ENCODE peak calls at places on chromosomes 7 and 10, in six cellular contexts. G is stomach, Z is K562, R is GM12891, I is HCT116, Y is endothelial cell of umbilical vein. M is an unnamed sample.

GRCh38 chr10:113087082-113088029 is 137.3 kb downstream of the TCF7L2 start:
- DNase-seq in Z (peak), R (no peak), Y (peak), I (peak), G (peak), M (no peak)

GRCh38 chr7:21675255-21675654 is 132.4 kb downstream of the DNAH11 start:
- DNase-seq in Z (no peak), R (no peak), Y (no peak), I (no peak), G (no peak), M (no peak)

GRCh38 chr7:155071121-155071651 is 1.1 kb downstream of the HTR5A start:
- DNase-seq in G (no peak), Y (no peak), R (no peak), I (no peak), Z (no peak), M (no peak)

GRCh38 chr7:78605131-78605530 is 806.6 kb downstream of the PHTF2 start:
- DNase-seq in G (no peak), Z (no peak), R (no peak), Y (no peak), I (no peak), M (no peak)

GRCh38 chr7:138581065-138581464 is 120.1 kb downstream of the SVOPL start:
- DNase-seq in R (no peak), Z (no peak), Y (no peak), G (no peak), I (no peak), M (no peak)

GRCh38 chr7:44225566-44226395 is 25.0 kb downstream of the YKT6 start:
- DNase-seq in G (no peak), R (no peak), Z (no peak), I (no peak), Y (no peak), M (no peak)

GRCh38 chr7:123580406-123581161 is 21.0 kb upstream of the ASB15 start:
- DNase-seq in Z (no peak), I (peak), Y (peak), G (no peak), R (no peak), M (no peak)

GRCh38 chr10:121268363-121268762 is 329.9 kb downstream of the FGFR2 start:
- DNase-seq in Z (no peak), Y (no peak), I (no peak), R (no peak), G (peak), M (no peak)

GRCh38 chr10:110074298-110074697 is 66.5 kb downstream of the ADD3 start:
- DNase-seq in R (no peak), G (no peak), Z (no peak), I (no peak), Y (peak), M (no peak)

GRCh38 chr7:226281-226882 is 34.0 kb downstream of the FAM20C start:
- DNase-seq in G (peak), Z (no peak), R (no peak), I (no peak), Y (no peak), M (no peak)

GRCh38 chr7:102912742-102913141 is at the start of gene LRRC17:
- DNase-seq in I (no peak), Z (no peak), R (no peak), G (no peak), Y (peak), M (no peak)

GRCh38 chr7:84317536-84317935 is 122.9 kb upstream of the SEMA3A start:
- DNase-seq in R (no peak), G (no peak), I (no peak), Y (no peak), Z (no peak), M (no peak)

GRCh38 chr7:14836571-14837189 is 65.9 kb downstream of the DGKB start:
- DNase-seq in Z (no peak), I (peak), R (no peak), Y (peak), G (no peak), M (no peak)

GRCh38 chr10:104254493-104255243 is at the start of gene GSTO1:
- DNase-seq in Z (peak), R (peak), I (peak), Y (peak), G (peak), M (peak)

GRCh38 chr10:93342346-93342745 is 139.8 kb downstream of the MYOF start:
- DNase-seq in G (no peak), Z (no peak), Y (no peak), R (no peak), I (no peak), M (no peak)

GRCh38 chr7:131066635-131067034 is 261.0 kb upstream of the MKLN1 start:
- DNase-seq in R (no peak), I (no peak), Z (no peak), G (no peak), Y (no peak), M (no peak)

GRCh38 chr7:139673230-139673629 is 104.6 kb downstream of the HIPK2 start:
- DNase-seq in R (peak), Z (no peak), G (no peak), Y (no peak), I (no peak), M (no peak)

GRCh38 chr7:123148813-123149212 is 51.0 kb downstream of the SLC13A1 start:
- DNase-seq in Y (peak), G (no peak), R (no peak), I (no peak), Z (no peak), M (no peak)

GRCh38 chr10:1211844-1212570 is 155.8 kb downstream of the WDR37 start:
- DNase-seq in I (no peak), R (no peak), G (no peak), Z (no peak), Y (no peak), M (no peak)

GRCh38 chr7:116910367-116910766 is 42.9 kb upstream of the ST7 start:
- DNase-seq in G (no peak), R (no peak), I (no peak), Z (no peak), Y (no peak), M (no peak)

GRCh38 chr10:12243860-12244620 is 48.1 kb downstream of the CDC123 start:
- DNase-seq in Y (no peak), G (no peak), Z (no peak), I (no peak), R (no peak), M (no peak)

GRCh38 chr10:79399242-79399831 is 46.1 kb downstream of the ZCCHC24 start:
- DNase-seq in I (no peak), G (peak), Y (peak), R (no peak), Z (peak), M (no peak)

GRCh38 chr7:129212126-129212525 is 12.7 kb upstream of the AHCYL2 start:
- DNase-seq in Y (no peak), R (no peak), Z (no peak), G (no peak), I (no peak), M (no peak)

GRCh38 chr7:129209067-129209926 is 15.5 kb upstream of the AHCYL2 start:
- DNase-seq in I (no peak), Y (no peak), G (no peak), Z (no peak), R (no peak), M (no peak)

GRCh38 chr7:129208667-129209066 is 16.2 kb upstream of the AHCYL2 start:
- DNase-seq in Y (no peak), G (no peak), I (no peak), Z (no peak), R (no peak), M (no peak)

GRCh38 chr7:129210989-129211312 is 13.9 kb upstream of the AHCYL2 start:
- DNase-seq in I (no peak), Y (no peak), R (no peak), G (no peak), Z (no peak), M (no peak)

GRCh38 chr7:129210256-129210988 is 14.4 kb upstream of the AHCYL2 start:
- DNase-seq in G (peak), R (peak), Z (peak), I (no peak), Y (peak), M (peak)
- TF ChIP-seq POLR2AphosphoS5 in G (no peak), R (no peak), Z (no peak), I (no peak), Y (no peak), M (no peak)

GRCh38 chr7:108004220-108005142 is 1.5 kb upstream of the LAMB1 start:
- DNase-seq in Y (peak), R (no peak), G (no peak), Z (no peak), I (no peak), M (no peak)
- TF ChIP-seq POLR2AphosphoS5 in Y (peak), R (no peak), G (no peak), Z (no peak), I (no peak), M (no peak)

GRCh38 chr7:73736885-73737284 is 1.7 kb downstream of the ABHD11 start:
- DNase-seq in G (no peak), Y (no peak), I (no peak), R (no peak), Z (no peak), M (no peak)

GRCh38 chr7:73739387-73739767 is 775 bp upstream of the ABHD11 start:
- DNase-seq in G (no peak), Y (no peak), R (no peak), Z (no peak), I (no peak), M (no peak)

GRCh38 chr7:73738612-73739386 is at the start of gene ABHD11:
- DNase-seq in I (peak), R (peak), G (peak), Y (peak), Z (peak), M (peak)

GRCh38 chr7:73738220-73738611 is 386 bp downstream of the ABHD11 start:
- DNase-seq in Z (peak), G (peak), Y (peak), I (no peak), R (peak), M (peak)

GRCh38 chr7:73737491-73738219 is 947 bp downstream of the ABHD11 start:
- DNase-seq in G (no peak), Y (no peak), Z (no peak), I (no peak), R (no peak), M (no peak)
- TF ChIP-seq POLR2AphosphoS5 in G (no peak), Y (no peak), Z (no peak), I (no peak), R (no peak), M (no peak)

GRCh38 chr7:17408245-17408903 is 109.9 kb downstream of the AHR start:
- DNase-seq in Y (peak), R (no peak), G (peak), Z (no peak), I (peak), M (no peak)
- TF ChIP-seq POLR2AphosphoS5 in Y (no peak), R (no peak), G (no peak), Z (no peak), I (peak), M (no peak)

GRCh38 chr10:101782811-101783735 is at the start of gene NPM3:
- DNase-seq in I (peak), Z (peak), R (peak), Y (peak), G (peak), M (peak)
- TF ChIP-seq POLR2AphosphoS5 in I (peak), Z (peak), R (no peak), Y (peak), G (peak), M (no peak)

DNA sequence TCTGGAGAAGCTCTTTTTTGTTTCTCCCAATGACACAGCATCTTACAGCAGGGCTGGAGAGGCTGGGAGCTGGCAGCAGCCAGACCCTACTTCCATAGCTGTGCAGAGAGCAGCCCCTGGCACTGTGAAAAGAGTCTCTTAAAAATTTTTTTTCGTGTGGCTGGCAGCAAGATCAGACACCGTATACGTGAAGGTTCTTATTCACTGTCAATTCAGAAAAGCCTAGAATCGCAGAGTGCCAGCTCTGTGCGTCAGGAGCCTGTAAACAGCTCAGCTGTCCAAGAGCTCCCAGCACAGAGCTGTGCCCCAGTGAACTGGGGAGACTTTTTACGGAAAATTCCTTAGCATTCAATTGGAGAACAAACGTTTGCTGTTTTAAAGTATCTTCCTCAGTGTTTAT is 6.5 kb downstream of the BAG3 start:
- DNase-seq in I (no peak), Z (no peak), Y (no peak), R (no peak), G (no peak), M (no peak)
- TF ChIP-seq POLR2AphosphoS5 in I (no peak), Z (no peak), Y (no peak), R (no peak), G (peak), M (no peak)

DNA sequence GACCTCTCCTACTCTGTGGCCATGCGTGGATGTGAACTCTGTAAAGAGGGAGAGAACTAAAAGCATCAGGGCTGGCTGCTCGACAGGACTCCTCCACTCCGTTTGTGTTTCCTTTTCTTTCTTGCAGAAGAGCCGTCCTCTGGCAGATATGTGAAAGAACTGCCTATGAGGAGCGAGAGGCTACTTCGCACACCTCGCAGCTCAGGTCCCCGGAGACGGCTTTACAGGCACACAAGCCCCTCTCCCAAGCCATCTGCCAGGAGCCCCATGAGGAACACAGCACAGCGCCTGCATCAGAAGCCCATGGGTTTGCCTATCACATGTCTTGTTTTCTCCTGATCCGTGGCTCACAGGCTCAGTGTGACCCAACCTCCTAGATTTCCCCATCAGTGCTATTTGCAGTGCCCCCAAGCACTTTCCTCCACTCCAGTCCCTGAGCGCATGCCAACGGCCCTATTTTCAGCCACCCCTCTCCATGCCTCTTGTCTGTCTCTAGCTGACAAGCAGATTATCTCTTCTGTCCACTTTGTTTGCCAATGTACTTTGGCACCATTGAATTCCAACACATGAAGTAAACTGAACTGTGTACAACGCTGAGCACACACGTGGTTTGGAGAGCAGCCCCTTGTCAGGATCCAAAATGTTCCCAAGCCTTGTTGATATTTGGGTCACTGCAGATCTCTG is 164.3 kb upstream of the AKR1E2 start:
- DNase-seq in Y (no peak), G (peak), R (no peak), I (no peak), Z (no peak), M (no peak)
- TF ChIP-seq POLR2AphosphoS5 in Y (no peak), G (peak), R (no peak), I (no peak), Z (no peak), M (no peak)